ENCODE peak calls at places on chromosomes 3 and 15, in nine cellular contexts. N, O, B, A, C, D, G, Y and I are unnamed samples.

GRCh38 chr3:141845407-141846049 is 30.9 kb upstream of the ATP1B3 start:
- DNase-seq in N (no peak), O (peak; percentile 23), B (no peak), A (no peak), C (no peak), D (no peak), G (no peak), Y (no peak), I (no peak)

GRCh38 chr3:180744226-180744625 is 64.9 kb upstream of the CCDC39 start:
- DNase-seq in N (peak; percentile 100), O (no peak), B (no peak), A (no peak), C (no peak), D (no peak), G (no peak), Y (no peak), I (peak; percentile 97)

GRCh38 chr3:42214565-42215283 is 51.3 kb downstream of the CCK start:
- DNase-seq in N (no peak), O (no peak), B (no peak), A (peak; percentile 37), C (no peak), D (no peak), G (no peak), Y (no peak), I (no peak)

GRCh38 chr3:155391583-155391982 is 98.1 kb upstream of the STRIT1 start:
- DNase-seq in N (peak; percentile 14), O (no peak), B (peak; percentile 42), A (peak; percentile 22), C (peak; percentile 58), D (peak; percentile 47), G (peak; percentile 40), Y (no peak), I (no peak)

GRCh38 chr3:4589475-4590111 is 96.4 kb downstream of the ITPR1 start:
- DNase-seq in N (no peak), O (no peak), B (no peak), A (no peak), C (no peak), D (no peak), G (no peak), Y (no peak), I (no peak)

GRCh38 chr3:107676469-107677309 is 153.9 kb downstream of the BBX start:
- DNase-seq in N (peak; percentile 52), O (no peak), B (no peak), A (peak; percentile 42), C (peak; percentile 56), D (peak; percentile 51), G (no peak), Y (no peak), I (peak; percentile 8)

GRCh38 chr15:55357774-55358173 is 38.8 kb downstream of the PIGB start:
- DNase-seq in N (no peak), O (no peak), B (no peak), A (peak; percentile 54), C (no peak), D (no peak), G (no peak), Y (no peak), I (no peak)

GRCh38 chr15:101152914-101153313 is 98.9 kb downstream of the CHSY1 start:
- DNase-seq in N (no peak), O (no peak), B (no peak), A (peak; percentile 12), C (no peak), D (no peak), G (no peak), Y (no peak), I (no peak)

GRCh38 chr3:23312866-23313265 is 109.7 kb downstream of the UBE2E2 start:
- DNase-seq in N (no peak), O (no peak), B (no peak), A (peak; percentile 5), C (peak; percentile 12), D (no peak), G (no peak), Y (no peak), I (no peak)